ENCODE peak calls at places on chromosomes 16 and 17, in four cellular contexts. S, I, Z and G are unnamed samples.

GRCh38 chr17:31499771-31500554 is 108.5 kb downstream of the RAB11FIP4 start:
- DNase-seq in S (peak), I (peak), Z (no peak), G (no peak)

GRCh38 chr17:10398352-10398751 is 23.4 kb downstream of the MYH8 start:
- DNase-seq in I (no peak), S (no peak), Z (no peak), G (peak)

GRCh38 chr16:154223-155030 is 2.0 kb downstream of the HBZ start:
- DNase-seq in S (no peak), Z (peak), I (no peak), G (no peak)

GRCh38 chr17:2124391-2124790 is 69.5 kb downstream of the HIC1 start:
- DNase-seq in Z (no peak), I (no peak), S (no peak), G (no peak)

GRCh38 chr17:73297934-73298861 is 13.6 kb downstream of the CDC42EP4 start:
- DNase-seq in S (peak), I (no peak), Z (no peak), G (no peak)

GRCh38 chr16:1308036-1308976 is 1.1 kb upstream of the UBE2I start:
- DNase-seq in S (peak), I (peak), Z (peak), G (no peak)

GRCh38 chr16:609316-609715 is 19.4 kb downstream of the RAB40C start:
- DNase-seq in Z (no peak), S (no peak), I (no peak), G (no peak)

GRCh38 chr16:16022683-16023064 is 73.3 kb downstream of the ABCC1 start:
- DNase-seq in Z (peak), S (no peak), I (no peak), G (no peak)

GRCh38 chr16:85055503-85056210 is 28.1 kb downstream of the KIAA0513 start:
- DNase-seq in I (no peak), S (peak), Z (no peak), G (no peak)

GRCh38 chr16:85256190-85256739 is 144.0 kb upstream of the CIBAR2 start:
- DNase-seq in S (no peak), I (no peak), Z (no peak), G (no peak)

DNA sequence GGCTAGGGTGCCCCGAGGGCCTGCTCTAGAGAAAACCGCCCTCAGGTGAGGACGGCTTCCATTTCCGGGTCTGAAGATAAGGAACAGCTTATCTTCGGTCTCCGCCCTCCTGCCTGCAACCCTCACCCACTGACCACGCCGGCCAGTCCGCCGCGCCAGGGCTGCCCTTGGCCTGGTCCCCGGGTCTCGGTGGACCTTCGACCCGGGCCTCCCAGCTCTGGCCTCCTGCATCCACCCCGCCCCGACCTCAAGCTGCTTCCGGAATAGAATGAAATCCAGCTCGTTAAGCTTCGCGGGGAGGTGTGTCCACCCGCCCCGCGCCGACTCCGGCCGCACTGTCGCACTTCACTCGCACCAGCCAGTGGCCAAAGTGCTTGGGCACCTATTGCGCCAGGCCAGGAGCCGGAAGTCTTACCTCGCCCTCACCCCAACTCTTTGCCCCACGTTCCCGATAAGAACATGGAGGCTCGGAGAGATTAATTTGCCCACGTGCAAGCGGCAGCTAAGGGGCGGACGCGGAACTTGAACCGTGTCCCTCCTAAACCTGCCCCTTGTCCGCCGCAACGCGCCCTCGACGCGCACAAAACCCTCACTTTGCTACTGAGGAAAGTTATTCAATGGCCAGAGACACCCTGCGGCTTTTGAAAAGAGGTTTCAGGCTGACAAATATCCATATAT is 742 bp upstream of the MMP15 start:
- DNase-seq in Z (peak), I (peak), S (peak), G (no peak)
- TF ChIP-seq FOSL1 in Z (no peak), I (no peak), S (no peak), G (no peak)

DNA sequence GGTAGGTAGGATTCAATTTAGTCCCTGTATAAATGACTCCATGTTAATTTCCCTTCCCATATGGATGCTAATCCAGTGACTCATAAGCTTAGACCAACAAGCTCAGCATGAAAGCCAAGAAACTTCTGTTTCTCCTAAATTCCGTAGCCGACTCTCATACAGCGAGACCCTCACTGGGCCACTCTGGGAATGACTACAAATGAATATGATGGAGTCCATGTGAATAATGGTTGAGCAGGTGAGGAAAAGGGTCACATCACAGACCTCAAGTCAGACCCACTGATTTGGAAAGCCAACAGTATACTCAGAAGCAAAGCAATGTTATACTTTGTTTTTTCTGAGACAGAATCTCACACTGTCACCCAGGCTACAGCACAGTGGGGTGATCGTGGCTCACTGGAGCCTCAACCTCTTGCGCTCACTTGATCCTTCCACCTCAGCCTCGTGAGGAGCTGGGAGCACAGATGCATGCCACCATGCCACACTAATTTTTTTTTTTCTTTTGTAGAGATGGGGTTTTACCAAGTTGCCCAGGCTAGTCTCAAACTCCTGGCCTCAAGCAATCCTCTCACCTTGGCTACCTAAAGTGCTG is 14.6 kb downstream of the RSL1D1 start:
- DNase-seq in I (no peak), S (no peak), Z (no peak), G (peak)
- TF ChIP-seq YY1 in I (no peak), S (no peak), Z (no peak), G (no peak)

GRCh38 chr16:11211977-11212818 is 43.8 kb downstream of the SOCS1 start:
- DNase-seq in S (no peak), Z (peak), I (no peak), G (no peak)
- TF ChIP-seq RAD21 in S (no peak), Z (no peak), I (no peak), G (no peak)

GRCh38 chr16:86763819-86764218 is 185.5 kb downstream of the FOXL1 start:
- DNase-seq in Z (no peak), I (no peak), S (no peak), G (no peak)
- TF ChIP-seq FOSL1 in Z (no peak), I (no peak), S (no peak), G (no peak)

DNA sequence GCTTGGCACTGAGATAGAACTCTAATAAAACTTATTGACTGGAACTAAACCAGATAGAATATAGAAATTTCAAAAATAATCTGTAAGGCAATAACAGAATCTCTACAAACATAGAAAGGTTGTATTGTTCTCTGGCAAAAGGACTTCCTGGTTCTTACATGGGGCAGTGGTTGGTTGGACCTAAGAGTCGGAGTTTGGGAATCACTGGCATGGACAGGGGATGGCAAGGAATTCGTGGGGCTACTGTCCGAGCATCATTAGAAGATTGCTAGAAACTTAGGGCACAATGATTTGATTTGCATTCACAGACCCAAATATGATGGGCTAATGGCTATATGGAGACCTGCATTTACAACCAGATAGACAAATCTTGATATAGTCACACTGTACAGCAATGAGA is 103.8 kb upstream of the GOT2 start:
- DNase-seq in I (no peak), Z (no peak), S (no peak), G (no peak)
- TF ChIP-seq YY1 in I (no peak), Z (no peak), S (no peak), G (no peak)

GRCh38 chr16:50284131-50284911 is 18.0 kb downstream of the ADCY7 start:
- DNase-seq in I (no peak), S (peak), Z (no peak), G (no peak)
- TF ChIP-seq RAD21 in I (no peak), S (no peak), Z (no peak), G (no peak)

GRCh38 chr17:7479389-7480192 is at the start of gene ZBTB4:
- DNase-seq in Z (peak), I (no peak), S (peak), G (no peak)
- TF ChIP-seq FOSL1 in Z (no peak), I (no peak), S (no peak), G (no peak)